ENCODE peak calls at places on chromosomes 13 and 19, in ten cellular contexts. C is breast epithelium, R is upper lobe of left lung, M is GM23338, Y is HL-60, T is HCT116, X is suprapubic skin, Q is GM12878, V is H1, G is stomach. F is an unnamed sample.

GRCh38 chr13:26342898-26343297 is 89.0 kb downstream of the CDK8 start:
- DNase-seq in V (no peak), T (no peak), G (no peak), R (no peak), X (no peak), C (no peak), M (no peak), Q (no peak), Y (no peak), F (no peak)

GRCh38 chr19:2394054-2394668 is 33.2 kb downstream of the TIMM13 start:
- DNase-seq in C (no peak), M (no peak), V (no peak), T (no peak), Q (peak; percentile 38), R (no peak), X (no peak), G (no peak), Y (peak; percentile 75), F (peak; percentile 40)

GRCh38 chr13:31538067-31539042 is 201.0 kb upstream of the RXFP2 start:
- DNase-seq in R (no peak), Q (no peak), X (no peak), M (peak; percentile 70), Y (no peak), G (peak; percentile 29), T (peak; percentile 8), V (no peak), C (no peak), F (peak; percentile 13)

GRCh38 chr13:46172531-46172991 is 9.4 kb downstream of the LCP1 start:
- DNase-seq in Y (peak; percentile 56), Q (no peak), T (no peak), X (no peak), G (no peak), M (no peak), R (no peak), C (no peak), V (no peak), F (peak; percentile 41)

GRCh38 chr13:93151277-93151676 is 75.3 kb upstream of the GPC6 start:
- DNase-seq in T (no peak), M (no peak), Q (no peak), C (no peak), Y (peak; percentile 77), R (no peak), G (no peak), X (no peak), V (no peak), F (no peak)

GRCh38 chr19:39419003-39419402 is 6.5 kb downstream of the PLEKHG2 start:
- DNase-seq in V (no peak), M (no peak), T (no peak), X (no peak), G (no peak), R (no peak), C (no peak), Y (no peak), Q (no peak), F (no peak)

GRCh38 chr13:37534181-37534580 is 64.4 kb downstream of the POSTN start:
- DNase-seq in Q (no peak), X (no peak), T (no peak), G (no peak), V (no peak), M (no peak), R (no peak), C (no peak), Y (no peak), F (no peak)

GRCh38 chr13:31054632-31055031 is 107.1 kb downstream of the HSPH1 start:
- DNase-seq in X (peak; percentile 38), Q (no peak), G (no peak), R (no peak), V (no peak), T (no peak), Y (no peak), C (no peak), M (no peak), F (no peak)

GRCh38 chr19:56321981-56322558 is 7.4 kb upstream of the ZSCAN5A start:
- DNase-seq in R (no peak), G (no peak), V (no peak), C (no peak), M (no peak), T (no peak), Q (no peak), X (no peak), Y (no peak), F (no peak)

GRCh38 chr13:30362869-30363268 is 55.5 kb upstream of the KATNAL1 start:
- DNase-seq in X (no peak), Y (no peak), M (no peak), V (no peak), T (no peak), R (no peak), Q (no peak), C (no peak), G (no peak), F (no peak)

GRCh38 chr13:93797463-93797862 is 570.9 kb downstream of the GPC6 start:
- DNase-seq in X (no peak), Q (no peak), Y (no peak), T (no peak), M (no peak), C (no peak), V (no peak), G (no peak), R (no peak), F (no peak)

GRCh38 chr19:48918071-48918470 is 15.4 kb upstream of the DHDH start:
- DNase-seq in X (no peak), C (no peak), G (no peak), M (no peak), Y (no peak), R (no peak), V (no peak), T (no peak), Q (no peak), F (no peak)

GRCh38 chr13:42392706-42393572 is 121.0 kb downstream of the AKAP11 start:
- DNase-seq in M (no peak), R (no peak), T (no peak), Q (no peak), X (no peak), G (no peak), Y (no peak), V (no peak), C (no peak), F (no peak)

GRCh38 chr13:39462456-39462855 is 140.5 kb downstream of the LHFPL6 start:
- DNase-seq in T (no peak), G (no peak), V (no peak), X (no peak), M (no peak), R (no peak), Q (no peak), Y (no peak), C (no peak), F (no peak)

GRCh38 chr13:91741925-91742324 is 343.5 kb downstream of the GPC5 start:
- DNase-seq in G (no peak), R (no peak), C (no peak), Y (no peak), M (no peak), X (no peak), Q (no peak), T (no peak), V (no peak), F (no peak)

DNA sequence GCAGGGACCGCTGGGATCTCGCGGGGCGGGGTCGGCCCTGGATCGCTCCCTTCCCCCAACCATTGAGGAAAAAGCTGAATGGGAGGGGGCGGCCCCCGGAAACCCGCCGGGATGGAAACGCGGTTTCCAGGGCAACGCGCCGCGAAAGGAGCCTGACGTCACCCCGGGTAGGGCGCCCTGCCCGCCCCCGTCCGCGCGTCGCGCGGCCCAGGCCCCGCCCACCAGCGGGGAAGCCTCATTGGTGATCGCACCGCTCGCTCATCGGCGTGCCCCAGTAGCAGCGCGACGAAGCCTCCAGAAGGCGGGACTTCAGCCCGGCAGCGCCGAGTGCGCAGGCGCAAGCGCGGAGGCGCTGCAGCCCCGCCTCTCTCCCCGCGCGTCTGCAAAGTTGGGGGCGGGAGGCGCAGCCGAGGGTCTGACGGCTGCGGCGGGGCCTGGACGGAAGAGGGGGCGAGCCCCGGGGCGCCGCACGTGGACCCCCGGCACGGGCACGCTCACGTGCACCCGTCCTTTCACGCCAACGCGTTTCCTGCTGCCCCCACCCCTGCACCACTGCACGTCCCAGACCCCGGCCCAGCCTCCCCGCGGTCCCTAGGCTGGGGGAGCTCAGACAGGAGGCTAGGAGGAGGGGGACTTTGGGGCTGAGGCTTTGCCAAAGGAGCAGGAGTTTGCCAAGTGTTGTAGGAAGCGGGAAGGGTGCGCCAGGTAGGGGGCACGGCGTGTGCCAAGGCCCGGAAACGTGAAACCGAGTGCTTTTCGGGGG is 8.2 kb upstream of the CIRBP start:
- DNase-seq in R (peak; percentile 100), Y (peak; percentile 94), V (peak; percentile 98), C (peak; percentile 95), Q (peak; percentile 85), M (peak; percentile 97), G (peak; percentile 97), X (peak; percentile 97), T (peak; percentile 91), F (peak; percentile 98)
- TF ChIP-seq POLR2AphosphoS5 in R (peak; percentile 62), Y (no peak), V (no peak), C (peak; percentile 61), Q (no peak), M (peak; percentile 44), G (peak; percentile 73), X (no peak), T (peak; percentile 71), F (peak; percentile 86)

GRCh38 chr13:49561064-49561410 is 24.3 kb downstream of the RCBTB1 start:
- DNase-seq in Q (no peak), V (no peak), C (no peak), T (no peak), R (no peak), X (no peak), G (no peak), Y (no peak), M (no peak), F (no peak)
- H3K27ac ChIP-seq in Q (no peak overlapping the region), V (no peak overlapping the region), C (no peak overlapping the region), T (no peak overlapping the region), R (no peak overlapping the region), X (no peak overlapping the region), G (no peak overlapping the region), Y (no peak overlapping the region), M (no peak overlapping the region), F (no peak overlapping the region)

DNA sequence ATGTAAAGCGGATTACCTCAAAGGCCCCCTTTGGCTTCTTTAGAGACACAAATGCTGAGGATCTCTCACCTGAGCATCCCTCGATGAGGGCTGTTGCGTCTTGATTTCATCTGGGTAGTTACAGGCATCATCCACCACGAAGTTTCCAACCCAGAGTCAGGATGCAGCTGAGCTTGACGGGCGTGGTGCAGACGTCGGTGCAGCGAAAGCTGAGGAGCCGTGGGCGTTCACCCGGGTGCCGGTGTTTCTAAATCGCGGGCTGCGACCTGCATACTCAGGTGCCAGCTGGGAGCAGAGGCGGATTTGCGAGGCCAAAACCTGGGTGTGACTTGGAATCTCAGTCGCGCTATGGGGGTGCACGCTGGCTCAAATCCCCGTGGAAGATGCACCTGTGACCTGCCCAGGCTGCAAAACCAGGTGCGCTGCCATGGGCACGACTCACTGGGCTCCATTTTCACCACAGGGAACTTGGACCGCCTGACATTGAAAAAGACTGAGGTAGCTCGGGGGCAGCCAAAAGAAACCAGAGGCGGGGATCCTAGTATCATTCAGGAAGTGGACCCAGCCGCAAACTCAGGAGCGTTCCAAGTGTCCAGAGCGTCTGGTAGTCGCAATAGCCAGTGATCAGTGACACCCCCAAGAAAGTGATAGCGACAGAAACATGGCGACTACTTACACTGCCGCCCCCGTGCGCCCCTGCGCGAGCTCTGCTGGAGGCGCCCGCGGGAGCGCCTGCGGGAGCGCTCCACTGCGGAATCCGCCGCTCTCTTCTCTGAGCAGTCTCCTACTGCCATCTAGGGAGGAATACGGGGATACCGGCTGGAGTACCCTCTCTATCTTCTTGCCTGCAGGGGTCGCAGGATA is 36.4 kb upstream of the IGFL4 start:
- DNase-seq in G (peak; percentile 52), Y (peak; percentile 57), M (peak; percentile 97), R (peak; percentile 77), T (peak; percentile 82), V (peak; percentile 85), Q (no peak), C (peak; percentile 47), X (no peak), F (peak; percentile 57)
- H3K4me3 ChIP-seq in G (peak overlapping the region; percentile 21), Y (no peak overlapping the region), M (peak overlapping the region; percentile 70), R (no peak overlapping the region), T (peak overlapping the region; percentile 54), V (peak overlapping the region; percentile 73), Q (no peak overlapping the region), C (peak overlapping the region; percentile 5), X (peak overlapping the region; percentile 46), F (peak overlapping the region; percentile 43)

GRCh38 chr19:46493236-46494114 is 2.2 kb downstream of the PNMA8B start:
- DNase-seq in Q (no peak), M (peak; percentile 77), V (peak; percentile 74), X (no peak), R (peak; percentile 91), C (no peak), T (no peak), Y (peak; percentile 11), G (no peak), F (peak; percentile 21)
- TF ChIP-seq POLR2AphosphoS5 in Q (no peak), M (no peak), V (no peak), X (no peak), R (no peak), C (peak; percentile 8), T (no peak), Y (no peak), G (no peak), F (no peak)